ENCODE peak calls at places on chromosomes 2 and 18, in seven cellular contexts. E is H9, Z is IMR-90, B is mesendoderm, M is neuronal stem cell, Y is trophoblast cell, V is H1. Q is an unnamed sample.

GRCh38 chr2:185466915-185467314 is 271.7 kb upstream of the FSIP2 start:
- DNase-seq in B (no peak), V (no peak), Y (no peak), E (no peak), M (no peak), Z (no peak), Q (no peak)

GRCh38 chr2:173661586-173661985 is 303.6 kb downstream of the SP3 start:
- DNase-seq in V (no peak), E (no peak), Z (no peak), B (no peak), M (no peak), Y (no peak), Q (no peak)

GRCh38 chr2:42897386-42897785 is 105.0 kb upstream of the HAAO start:
- DNase-seq in E (no peak), B (no peak), Y (no peak), Z (no peak), M (no peak), V (no peak), Q (no peak)

GRCh38 chr2:179031731-179032408 is 18.1 kb downstream of the CCDC141 start:
- DNase-seq in M (no peak), V (no peak), B (no peak), Z (peak; percentile 1), Y (peak; percentile 46), E (no peak), Q (no peak)

GRCh38 chr2:231642631-231643493 is 50.2 kb downstream of the TEX44 start:
- DNase-seq in M (no peak), Z (peak; percentile 94), B (no peak), V (no peak), Y (peak; percentile 99), E (peak; percentile 39), Q (peak; percentile 97)

GRCh38 chr2:46252891-46253659 is 44.1 kb upstream of the EPAS1 start:
- DNase-seq in V (no peak), Z (no peak), M (no peak), E (no peak), B (no peak), Y (no peak), Q (peak; percentile 77)

GRCh38 chr2:67898605-67899004 is 164.2 kb downstream of the C1D start:
- DNase-seq in Z (peak; percentile 10), V (no peak), M (no peak), E (no peak), B (peak; percentile 14), Y (no peak), Q (no peak)

GRCh38 chr18:45014047-45014501 is 333.4 kb downstream of the SETBP1 start:
- DNase-seq in Z (peak; percentile 82), M (peak; percentile 12), Y (peak; percentile 40), B (peak; percentile 91), V (no peak), E (peak; percentile 60), Q (peak; percentile 75)

GRCh38 chr2:26626606-26627005 is 14.6 kb downstream of the CIB4 start:
- DNase-seq in E (no peak), Z (no peak), Y (no peak), V (no peak), M (no peak), B (no peak), Q (no peak)

GRCh38 chr2:237744613-237745249 is 53.8 kb upstream of the RBM44 start:
- DNase-seq in V (peak; percentile 96), Z (peak; percentile 54), Y (peak; percentile 63), B (peak; percentile 69), E (peak; percentile 75), M (peak; percentile 59), Q (peak; percentile 60)

GRCh38 chr2:6314218-6314855 is 551.4 kb downstream of the CMPK2 start:
- DNase-seq in Y (no peak), M (no peak), B (no peak), E (no peak), V (no peak), Z (no peak), Q (no peak)

GRCh38 chr2:44237221-44237620 is 38.1 kb upstream of the SLC3A1 start:
- DNase-seq in V (no peak), E (no peak), Y (no peak), Z (no peak), B (no peak), M (no peak), Q (no peak)

GRCh38 chr18:76922107-76922506 is 99.8 kb downstream of the ZNF236 start:
- DNase-seq in M (peak; percentile 42), B (peak; percentile 78), Y (peak; percentile 16), E (peak; percentile 72), V (no peak), Z (peak; percentile 58), Q (peak; percentile 50)

GRCh38 chr2:62456721-62457539 is 49.1 kb downstream of the TMEM17 start:
- DNase-seq in Y (peak; percentile 63), E (peak; percentile 88), V (peak; percentile 99), B (peak; percentile 85), M (peak; percentile 83), Z (peak; percentile 78), Q (peak; percentile 68)

GRCh38 chr2:142165790-142166189 is 35.0 kb upstream of the LRP1B start:
- DNase-seq in V (no peak), B (peak; percentile 87), E (peak; percentile 39), Z (peak; percentile 65), Y (no peak), M (peak; percentile 12), Q (peak; percentile 92)

GRCh38 chr2:182866095-182866460 is 359 bp downstream of the FRZB start:
- DNase-seq in Y (no peak), E (no peak), B (peak; percentile 44), V (peak; percentile 81), M (no peak), Z (no peak), Q (peak; percentile 48)

GRCh38 chr18:73774836-73775509 is 372.7 kb downstream of the FBXO15 start:
- DNase-seq in M (no peak), E (peak; percentile 65), Y (no peak), V (no peak), Z (no peak), B (peak; percentile 31), Q (no peak)

GRCh38 chr2:135798275-135798705 is 38.7 kb downstream of the LCT start:
- DNase-seq in M (no peak), Y (no peak), B (no peak), Z (no peak), E (no peak), V (no peak), Q (no peak)

DNA sequence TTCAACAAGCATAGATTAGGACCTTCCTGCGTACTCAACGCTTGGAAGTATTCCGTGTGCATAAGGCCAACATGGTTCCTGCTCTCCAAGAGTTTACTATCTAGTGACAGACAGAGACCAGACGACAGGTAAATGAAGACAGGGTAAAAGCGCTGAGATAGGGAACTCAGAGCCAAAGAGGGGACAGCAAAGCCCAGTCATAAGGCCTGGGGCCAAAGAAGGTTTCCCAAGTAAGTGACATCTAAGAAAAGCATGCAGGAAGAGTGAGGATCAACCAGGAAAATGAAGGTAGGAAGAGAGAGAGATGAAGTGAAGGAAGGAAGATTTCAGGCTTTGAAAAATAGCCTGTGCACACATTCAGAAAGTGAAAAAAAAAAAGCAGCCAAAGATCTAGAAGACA is 76.9 kb upstream of the CDH20 start:
- DNase-seq in E (no peak), M (no peak), B (no peak), Y (peak; percentile 70), Z (no peak), V (no peak), Q (no peak)
- H3K4me2 ChIP-seq in E (no peak overlapping the region), M (no peak overlapping the region), B (no peak overlapping the region), Y (no peak overlapping the region), Z (no peak overlapping the region), V (no peak overlapping the region), Q (no peak overlapping the region)

DNA sequence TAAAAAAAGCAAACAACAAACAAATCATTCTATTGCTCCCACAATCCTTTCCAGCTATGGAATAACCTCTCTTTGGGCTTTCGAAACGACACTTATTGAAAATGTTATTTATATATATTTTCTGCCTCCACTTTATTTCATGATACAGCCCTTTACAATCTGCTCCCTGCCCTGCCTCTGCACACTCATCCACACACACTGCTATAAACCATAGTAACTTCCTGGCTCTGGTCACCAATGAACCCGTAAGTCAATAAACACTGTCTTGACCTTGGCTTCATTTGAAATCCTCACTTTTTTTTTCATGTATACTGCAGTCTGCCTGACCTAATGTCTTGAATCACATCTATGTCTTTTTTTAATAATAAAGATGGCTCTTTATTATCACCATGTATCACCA is 161.5 kb downstream of the SLC39A10 start:
- DNase-seq in E (no peak), Z (peak; percentile 90), V (no peak), B (no peak), Y (no peak), M (no peak), Q (peak; percentile 48)
- H2BK120ac ChIP-seq in E (no peak overlapping the region), Z (peak overlapping the region; percentile 68), V (no peak overlapping the region), B (no peak overlapping the region), Y (no peak overlapping the region), M (no peak overlapping the region), Q (no peak overlapping the region)

GRCh38 chr2:37317746-37318145 is 6.9 kb downstream of the PRKD3 start:
- DNase-seq in Y (no peak), M (no peak), V (no peak), B (no peak), E (no peak), Z (no peak), Q (no peak)
- H3K4me2 ChIP-seq in Y (no peak overlapping the region), M (no peak overlapping the region), V (no peak overlapping the region), B (no peak overlapping the region), E (no peak overlapping the region), Z (peak overlapping the region; percentile 75), Q (no peak overlapping the region)

GRCh38 chr18:55265916-55266488 is 306.7 kb upstream of the CCDC68 start:
- DNase-seq in Z (peak; percentile 27), E (no peak), M (no peak), V (no peak), B (peak; percentile 47), Y (no peak), Q (peak; percentile 41)

GRCh38 chr18:55266981-55267380 is 307.7 kb upstream of the CCDC68 start:
- DNase-seq in E (no peak), M (no peak), Y (no peak), V (no peak), Z (no peak), B (no peak), Q (no peak)

GRCh38 chr18:55264108-55264507 is 304.8 kb upstream of the CCDC68 start:
- DNase-seq in M (peak; percentile 21), Z (peak; percentile 26), V (no peak), B (peak; percentile 60), Y (peak; percentile 35), E (no peak), Q (no peak)

GRCh38 chr18:55268146-55268545 is 308.9 kb upstream of the CCDC68 start:
- DNase-seq in Z (no peak), E (no peak), V (no peak), B (no peak), M (no peak), Y (no peak), Q (peak; percentile 34)

GRCh38 chr18:55265130-55265675 is 305.9 kb upstream of the CCDC68 start:
- DNase-seq in M (no peak), V (no peak), E (no peak), B (peak; percentile 32), Y (no peak), Z (no peak), Q (no peak)
- H2BK120ac ChIP-seq in M (no peak overlapping the region), V (no peak overlapping the region), E (no peak overlapping the region), B (no peak overlapping the region), Y (no peak overlapping the region), Z (no peak overlapping the region), Q (no peak overlapping the region)

Q was measured in mesenchymal stem cell.